ENCODE peak calls at places on chromosomes 16 and 17, in ten cellular contexts. M is colonic mucosa, A is endodermal cell, O is AG04450, Z is cardiac fibroblast, V is tibial nerve, F is astrocyte of the spinal cord, I is Peyer's patch, T is uterus, S is GM12878. W is an unnamed sample.
A peak's percentile ranks its signal among the peaks of the same experiment; 100 is the strongest.

GRCh38 chr16:1056196-1056595 is 16.4 kb upstream of the SSTR5 start:
- DNase-seq in M (no peak), A (no peak), O (no peak), Z (no peak), V (no peak), F (no peak), I (no peak), T (no peak), S (no peak), W (no peak)

GRCh38 chr17:57751971-57752905 is 7.1 kb upstream of the CCDC182 start:
- DNase-seq in M (no peak), A (no peak), O (no peak), Z (no peak), V (no peak), F (no peak), I (no peak), T (no peak), S (no peak), W (no peak)

GRCh38 chr16:53952215-53953208 is 248.6 kb downstream of the FTO start:
- DNase-seq in M (no peak), A (no peak), O (no peak), Z (peak; percentile 47), V (no peak), F (peak; percentile 56), I (no peak), T (no peak), S (no peak), W (peak; percentile 70)

GRCh38 chr17:7915611-7916382 is at the start of gene RNF227:
- DNase-seq in M (peak; percentile 96), A (peak; percentile 97), O (peak; percentile 92), Z (peak; percentile 97), V (peak; percentile 90), F (peak; percentile 97), I (peak; percentile 83), T (peak; percentile 96), S (peak; percentile 57), W (peak; percentile 98)

GRCh38 chr17:28427372-28427771 is 21.4 kb upstream of the SLC46A1 start:
- DNase-seq in M (no peak), A (no peak), O (peak; percentile 7), Z (no peak), V (no peak), F (no peak), I (no peak), T (no peak), S (no peak), W (no peak)

GRCh38 chr17:81277938-81278693 is 17.0 kb downstream of the SLC38A10 start:
- DNase-seq in M (no peak), A (no peak), O (no peak), Z (no peak), V (no peak), F (no peak), I (no peak), T (no peak), S (no peak), W (no peak)

GRCh38 chr17:65530985-65531507 is 30.4 kb downstream of the AXIN2 start:
- DNase-seq in M (no peak), A (peak; percentile 45), O (peak; percentile 79), Z (peak; percentile 85), V (no peak), F (peak; percentile 40), I (no peak), T (no peak), S (no peak), W (peak; percentile 89)

GRCh38 chr17:62732125-62732524 is 76.0 kb downstream of the MARCHF10 start:
- DNase-seq in M (no peak), A (no peak), O (no peak), Z (no peak), V (no peak), F (no peak), I (no peak), T (no peak), S (no peak), W (no peak)

DNA sequence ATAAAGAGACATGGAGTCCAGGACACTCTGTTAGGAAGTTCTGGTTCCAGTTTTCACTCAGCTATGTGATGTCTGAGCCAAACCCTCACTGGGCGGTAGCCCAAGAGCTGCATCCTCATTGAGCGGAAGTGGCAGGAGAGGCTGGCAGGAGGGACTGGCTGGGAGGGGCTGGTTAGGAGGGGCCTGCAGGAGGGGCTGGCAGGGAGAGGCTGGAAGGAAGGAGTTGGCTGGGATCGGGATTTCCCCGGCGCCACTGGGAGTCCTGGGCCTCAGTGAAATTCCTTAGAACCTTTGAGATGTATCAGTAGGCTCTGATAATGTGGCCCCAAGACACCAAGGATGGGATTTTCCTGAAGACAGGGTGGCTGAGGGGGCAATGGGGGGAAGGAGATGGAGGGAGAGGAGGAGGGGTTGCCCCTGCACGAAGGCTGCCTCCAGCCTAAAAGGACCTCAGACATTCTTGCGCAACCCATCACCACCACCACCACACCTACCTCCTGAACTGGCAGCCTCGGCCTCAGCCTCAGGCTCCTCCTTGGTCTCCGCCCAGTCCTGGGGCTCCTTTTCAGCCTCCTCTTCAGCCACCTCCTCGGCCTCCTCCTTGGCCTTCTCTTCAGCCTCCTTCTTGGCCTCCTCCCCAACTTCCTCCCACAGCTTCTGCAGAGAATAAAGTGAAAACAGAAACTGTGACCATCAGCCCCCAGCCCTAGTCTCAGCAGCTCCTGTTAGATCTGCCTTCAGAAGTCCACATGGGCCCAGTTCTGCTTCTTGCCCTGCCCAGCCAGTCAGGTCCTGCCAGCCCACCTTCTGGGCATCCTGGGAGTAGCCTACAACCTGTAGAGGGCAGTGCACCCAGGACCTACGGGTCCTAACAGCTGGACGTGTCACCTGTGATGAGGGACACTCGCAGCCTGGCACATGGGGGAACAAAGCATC is 31.7 kb downstream of the CNGB1 start:
- DNase-seq in M (peak; percentile 72), A (peak; percentile 68), O (no peak), Z (peak; percentile 61), V (peak; percentile 32), F (peak; percentile 57), I (no peak), T (peak; percentile 52), S (no peak), W (peak; percentile 16)
- TF ChIP-seq CTCF in M (no peak), A (peak; percentile 64), O (peak; percentile 2), Z (peak; percentile 21), V (no peak), F (peak; percentile 32), I (no peak), T (no peak), S (peak; percentile 5), W (peak; percentile 38)

GRCh38 chr17:72420775-72421127 is 299.9 kb downstream of the SOX9 start:
- DNase-seq in M (no peak), A (no peak), O (no peak), Z (no peak), V (no peak), F (no peak), I (no peak), T (no peak), S (no peak), W (no peak)

GRCh38 chr17:72422505-72423285 is 301.9 kb downstream of the SOX9 start:
- DNase-seq in M (peak; percentile 44), A (peak; percentile 70), O (peak; percentile 10), Z (peak; percentile 88), V (no peak), F (peak; percentile 91), I (no peak), T (no peak), S (peak; percentile 94), W (peak; percentile 70)

GRCh38 chr17:72423286-72423589 is 302.4 kb downstream of the SOX9 start:
- DNase-seq in M (no peak), A (no peak), O (no peak), Z (no peak), V (no peak), F (no peak), I (no peak), T (no peak), S (no peak), W (peak; percentile 46)

GRCh38 chr17:72421128-72422092 is 300.6 kb downstream of the SOX9 start:
- DNase-seq in M (peak; percentile 82), A (peak; percentile 60), O (peak; percentile 85), Z (peak; percentile 98), V (no peak), F (peak; percentile 98), I (no peak), T (no peak), S (peak; percentile 94), W (peak; percentile 95)

GRCh38 chr17:72422204-72422504 is 301.3 kb downstream of the SOX9 start:
- DNase-seq in M (no peak), A (no peak), O (no peak), Z (no peak), V (no peak), F (no peak), I (no peak), T (no peak), S (no peak), W (no peak)
- H3K4me3 ChIP-seq in M (no peak overlapping the region), A (no peak overlapping the region), O (no peak overlapping the region), Z (no peak overlapping the region), V (no peak overlapping the region), F (no peak overlapping the region), I (no peak overlapping the region), T (no peak overlapping the region), S (peak overlapping the region; percentile 48), W (no peak overlapping the region)

GRCh38 chr16:68084504-68085258 is 489 bp upstream of the NFATC3 start:
- DNase-seq in M (peak; percentile 90), A (peak; percentile 91), O (no peak), Z (peak; percentile 59), V (peak; percentile 72), F (peak; percentile 71), I (peak; percentile 89), T (peak; percentile 86), S (peak; percentile 71), W (peak; percentile 59)
- TF ChIP-seq CTCF in M (no peak), A (no peak), O (no peak), Z (no peak), V (peak; percentile 54), F (no peak), I (no peak), T (peak; percentile 20), S (peak; percentile 34), W (peak; percentile 6)

GRCh38 chr17:73198930-73199260 is 6.0 kb downstream of the COG1 start:
- DNase-seq in M (no peak), A (no peak), O (no peak), Z (no peak), V (no peak), F (no peak), I (no peak), T (no peak), S (no peak), W (no peak)

GRCh38 chr17:73201215-73202069 is 8.6 kb downstream of the COG1 start:
- DNase-seq in M (no peak), A (no peak), O (no peak), Z (no peak), V (no peak), F (no peak), I (no peak), T (peak; percentile 22), S (no peak), W (no peak)

GRCh38 chr17:73200476-73200875 is 7.6 kb downstream of the COG1 start:
- DNase-seq in M (no peak), A (no peak), O (no peak), Z (no peak), V (no peak), F (no peak), I (no peak), T (no peak), S (no peak), W (no peak)

GRCh38 chr17:73198201-73198929 is 5.5 kb downstream of the COG1 start:
- DNase-seq in M (no peak), A (no peak), O (no peak), Z (no peak), V (no peak), F (no peak), I (no peak), T (no peak), S (no peak), W (no peak)

DNA sequence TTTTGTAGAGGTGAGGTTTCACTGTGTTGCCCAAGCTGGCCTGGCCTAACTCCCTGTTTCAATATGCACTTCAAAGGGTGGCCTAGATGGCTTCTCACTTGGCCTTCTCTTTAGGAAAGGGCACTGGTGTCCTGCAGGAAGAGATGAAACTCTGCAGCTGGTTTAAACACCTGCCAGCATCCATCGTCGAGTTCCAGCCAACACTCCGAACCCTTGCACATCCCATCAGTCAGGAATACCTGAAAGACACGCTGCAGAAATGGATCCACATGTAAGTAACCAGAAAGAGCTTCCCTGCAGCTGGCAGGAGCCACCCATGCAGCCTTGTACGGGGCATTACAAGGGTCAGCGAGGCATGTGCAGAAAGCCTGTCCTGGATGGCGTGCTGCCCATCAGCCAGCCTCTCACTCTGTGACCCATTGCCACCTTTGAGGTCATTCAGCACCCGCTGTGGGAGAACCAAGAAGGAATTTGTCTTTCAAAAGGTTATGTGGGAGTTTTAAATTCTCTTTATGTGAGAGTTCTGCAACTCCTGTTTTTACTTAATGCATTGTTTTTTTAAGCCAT is 7.0 kb downstream of the COG1 start:
- DNase-seq in M (no peak), A (no peak), O (no peak), Z (no peak), V (no peak), F (no peak), I (no peak), T (no peak), S (no peak), W (no peak)
- H3K4me3 ChIP-seq in M (no peak overlapping the region), A (no peak overlapping the region), O (no peak overlapping the region), Z (no peak overlapping the region), V (no peak overlapping the region), F (no peak overlapping the region), I (no peak overlapping the region), T (no peak overlapping the region), S (no peak overlapping the region), W (no peak overlapping the region)

W was measured in choroid plexus epithelial cell.